ENCODE peak calls at places on chromosomes 2 and 18, in four cellular contexts. N is OCI-LY7, C is thyroid gland, G is mammary epithelial cell. F is an unnamed sample. For H3K4me1, the result is how much of the 10 kb centered on the place peaks cover.

GRCh38 chr18:26772691-26773090 is 92.8 kb downstream of the AQP4 start:
- DNase-seq in G (no peak), C (no peak), N (no peak), F (no peak)

GRCh38 chr2:218009191-218010114 is 6.7 kb upstream of the TNS1 start:
- DNase-seq in C (no peak), N (no peak), G (no peak), F (no peak)

GRCh38 chr2:43075054-43075593 is 151.3 kb downstream of the ZFP36L2 start:
- DNase-seq in G (peak), C (peak), N (no peak), F (peak)

GRCh38 chr2:139031722-139032121 is 251.5 kb upstream of the NXPH2 start:
- DNase-seq in N (peak), C (no peak), G (peak), F (no peak)

GRCh38 chr18:12060182-12060870 is 33.3 kb upstream of the ANKRD62 start:
- DNase-seq in G (no peak), C (no peak), N (peak), F (no peak)

GRCh38 chr18:24112874-24113615 is 25.8 kb upstream of the CABYR start:
- DNase-seq in G (peak), C (no peak), N (no peak), F (no peak)

GRCh38 chr2:149329470-149330126 is 789 bp upstream of the LYPD6 start:
- DNase-seq in G (peak), N (no peak), C (peak), F (peak)

GRCh38 chr2:104853926-104854506 is at the start of gene POU3F3:
- DNase-seq in G (no peak), N (peak), C (no peak), F (peak)

GRCh38 chr2:45232824-45233223 is 223.6 kb upstream of the SIX2 start:
- DNase-seq in G (no peak), N (no peak), C (no peak), F (no peak)

GRCh38 chr18:46464926-46465655 is 191.9 kb downstream of the LOXHD1 start:
- DNase-seq in C (no peak), N (no peak), G (no peak), F (no peak)

GRCh38 chr18:34729740-34730338 is 19.7 kb downstream of the DTNA start:
- DNase-seq in G (no peak), N (no peak), C (peak), F (no peak)

GRCh38 chr2:113237604-113238003 is 41.1 kb downstream of the PAX8 start:
- DNase-seq in C (no peak), N (no peak), G (no peak), F (no peak)
- H3K4me1 ChIP-seq in C (under half), N (under half), G (under half), F (under half)

GRCh38 chr2:196244516-196244915 is 73.1 kb upstream of the STK17B start:
- DNase-seq in G (no peak), N (no peak), C (no peak), F (no peak)
- H3K4me1 ChIP-seq in G (under half), N (half or more), C (under half), F (under half)

DNA sequence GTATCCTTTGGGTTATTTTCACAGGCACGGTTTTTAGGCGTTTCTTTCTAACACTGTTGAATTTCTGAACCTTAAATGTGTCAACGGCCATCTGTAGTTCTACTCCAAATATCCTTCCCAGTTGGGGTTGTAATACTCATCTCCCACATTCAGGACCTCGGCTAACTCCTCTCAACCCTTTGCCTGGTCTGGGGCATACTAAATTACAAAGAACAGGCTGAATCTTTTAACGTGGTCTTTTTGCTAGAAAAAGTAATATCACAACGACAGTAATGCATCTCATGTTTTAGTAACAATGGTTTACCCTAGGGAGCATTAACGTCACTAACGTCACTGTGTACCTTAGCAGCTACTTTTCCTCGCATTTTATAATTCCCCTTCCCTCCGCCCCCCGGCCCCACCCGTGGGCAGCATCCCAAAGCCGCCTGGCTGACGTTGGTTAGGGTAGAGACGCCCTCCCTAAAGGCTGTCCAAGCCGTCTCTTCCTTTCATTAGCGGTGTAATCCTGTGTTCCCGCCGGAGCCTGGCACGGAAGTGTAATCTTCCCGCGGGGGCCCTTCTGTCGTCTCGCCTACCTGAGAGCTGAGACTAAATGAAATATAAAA is 2.0 kb downstream of the RPRM start:
- DNase-seq in G (no peak), N (no peak), C (no peak), F (no peak)
- H3K4me1 ChIP-seq in G (under half), N (under half), C (under half), F (under half)

GRCh38 chr18:8715599-8715998 is 10.2 kb downstream of the MTCL1 start:
- DNase-seq in C (no peak), G (no peak), N (no peak), F (no peak)
- H3K4me1 ChIP-seq in C (under half), G (under half), N (under half), F (under half)

GRCh38 chr2:18474690-18475089 is 85.8 kb downstream of the RDH14 start:
- DNase-seq in N (no peak), C (no peak), G (no peak), F (no peak)

GRCh38 chr2:18475884-18476283 is 84.6 kb downstream of the RDH14 start:
- DNase-seq in C (no peak), G (no peak), N (no peak), F (no peak)

GRCh38 chr2:18479901-18480369 is 80.5 kb downstream of the RDH14 start:
- DNase-seq in C (no peak), N (no peak), G (no peak), F (no peak)

GRCh38 chr2:18476484-18476883 is 84.0 kb downstream of the RDH14 start:
- DNase-seq in C (no peak), N (no peak), G (no peak), F (no peak)

GRCh38 chr2:18477333-18477732 is 83.1 kb downstream of the RDH14 start:
- DNase-seq in C (no peak), N (no peak), G (no peak), F (no peak)
- H3K4me1 ChIP-seq in C (under half), N (under half), G (under half), F (under half)

GRCh38 chr2:136019825-136020224 is 34.4 kb upstream of the DARS1 start:
- DNase-seq in C (no peak), N (no peak), G (no peak), F (no peak)

GRCh38 chr2:136015688-136016087 is 30.3 kb upstream of the DARS1 start:
- DNase-seq in C (no peak), G (no peak), N (no peak), F (no peak)

GRCh38 chr2:136019304-136019703 is 33.9 kb upstream of the DARS1 start:
- DNase-seq in G (no peak), C (no peak), N (peak), F (no peak)

GRCh38 chr2:136020831-136021230 is 35.4 kb upstream of the DARS1 start:
- DNase-seq in G (no peak), N (no peak), C (no peak), F (no peak)

GRCh38 chr2:136017786-136018185 is 32.4 kb upstream of the DARS1 start:
- DNase-seq in G (no peak), C (no peak), N (no peak), F (no peak)
- H3K4me1 ChIP-seq in G (under half), C (under half), N (under half), F (under half)

DNA sequence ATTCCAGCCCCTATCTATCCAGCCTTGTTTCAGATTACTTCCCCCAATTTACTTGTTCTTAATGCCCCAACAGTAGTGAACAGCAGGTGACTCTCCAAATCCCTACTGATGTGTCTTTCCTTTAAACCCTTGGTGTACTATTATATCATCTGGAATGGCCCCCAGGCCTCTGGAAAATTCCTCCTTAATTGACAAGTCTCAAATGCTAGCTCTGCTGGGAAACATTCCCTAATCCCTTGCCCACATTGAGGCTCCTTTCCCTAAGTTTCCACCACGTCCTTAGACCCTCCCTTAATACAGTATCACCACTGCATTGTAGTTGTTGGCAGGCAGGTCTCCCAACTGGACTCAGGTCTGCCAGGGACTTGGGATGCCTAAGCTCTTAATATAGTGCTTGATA is 41.0 kb downstream of the MYO3B start:
- DNase-seq in N (no peak), G (no peak), C (no peak), F (no peak)
- H3K4me1 ChIP-seq in N (under half), G (under half), C (under half), F (under half)

DNA sequence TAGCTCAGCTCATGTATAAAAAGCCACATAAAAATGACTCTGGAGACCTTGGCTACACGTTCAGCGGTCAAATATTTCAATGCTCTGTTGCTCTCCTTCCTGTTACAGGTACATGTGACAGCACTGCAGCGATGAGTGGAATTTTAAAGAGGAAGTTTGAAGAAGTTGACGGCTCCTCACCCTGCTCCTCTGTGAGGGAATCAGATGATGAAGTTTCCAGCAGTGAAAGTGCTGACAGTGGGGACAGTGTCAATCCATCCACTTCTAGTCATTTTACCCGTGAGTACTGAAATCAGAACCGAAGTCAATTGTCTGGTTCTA is 125.4 kb downstream of the CSRNP3 start:
- DNase-seq in G (no peak), N (peak), C (peak), F (no peak)
- H3K4me1 ChIP-seq in G (under half), N (under half), C (under half), F (under half)

F was measured in lung.